ENCODE peak calls at places on chromosomes 2 and 18, in seven cellular contexts. F is AG08395; L is HuH-7.5; U is stimulated activated naive B cell treated with anti-CD40 and anti-IgM and Interleukin-4, amounts not matched to agents 10 μg/mL and 1 μg/mL and 100 μg/mL, for 72 hours; D is GM12865; W is stimulated activated CD8-positive, alpha-beta memory T cell treated with anti-CD3 and anti-CD28 coated beads, Interleukin-15, amount 100 ng/mL, for 24 hours; V is SK-N-SH. T is an unnamed sample.

GRCh38 chr2:8627692-8628085 is 54.2 kb upstream of the ID2 start:
- DNase-seq in F (no peak), L (peak), U (no peak), D (no peak), W (no peak), V (no peak), T (no peak)

GRCh38 chr2:240167588-240167880 is 27.1 kb upstream of the OTOS start:
- DNase-seq in F (no peak), L (no peak), U (no peak), D (no peak), W (no peak), V (no peak), T (no peak)

GRCh38 chr2:236404346-236404745 is 140.1 kb upstream of the ASB18 start:
- DNase-seq in F (no peak), L (no peak), U (no peak), D (no peak), W (no peak), V (no peak), T (no peak)

GRCh38 chr18:49017813-49018552 is 67.2 kb upstream of the SMAD7 start:
- DNase-seq in F (no peak), L (no peak), U (no peak), D (no peak), W (no peak), V (peak), T (no peak)

GRCh38 chr2:130823886-130824491 is 12.7 kb upstream of the ARHGEF4 start:
- DNase-seq in F (no peak), L (no peak), U (peak), D (peak), W (no peak), V (no peak), T (no peak)

GRCh38 chr18:9734189-9734588 is 26.1 kb downstream of the RAB31 start:
- DNase-seq in F (no peak), L (no peak), U (no peak), D (no peak), W (no peak), V (no peak), T (no peak)

GRCh38 chr2:122055541-122055940 is 300.1 kb downstream of the TSN start:
- DNase-seq in F (no peak), L (no peak), U (no peak), D (no peak), W (no peak), V (peak), T (no peak)

GRCh38 chr2:63590621-63591408 is 2.1 kb downstream of the MDH1 start:
- DNase-seq in F (no peak), L (no peak), U (no peak), D (peak), W (no peak), V (no peak), T (no peak)

GRCh38 chr2:68734176-68734575 is 435 bp upstream of the ARHGAP25 start:
- DNase-seq in F (no peak), L (no peak), U (no peak), D (no peak), W (no peak), V (no peak), T (no peak)

GRCh38 chr2:898319-898718 is 52.3 kb upstream of the SNTG2 start:
- DNase-seq in F (no peak), L (peak), U (no peak), D (peak), W (no peak), V (peak), T (no peak)

GRCh38 chr2:111122631-111123421 is 2.1 kb downstream of the BCL2L11 start:
- DNase-seq in F (peak), L (peak), U (peak), D (peak), W (no peak), V (peak), T (no peak)

GRCh38 chr2:44938287-44939073 is 3.0 kb upstream of the SIX3 start:
- DNase-seq in F (no peak), L (no peak), U (no peak), D (no peak), W (no peak), V (peak), T (no peak)

GRCh38 chr2:220580113-220580512 is 952.7 kb downstream of the SLC4A3 start:
- DNase-seq in F (no peak), L (no peak), U (no peak), D (no peak), W (no peak), V (no peak), T (no peak)

GRCh38 chr2:101873543-101873942 is 118.2 kb upstream of the IL1R2 start:
- DNase-seq in F (no peak), L (peak), U (no peak), D (peak), W (no peak), V (peak), T (no peak)

GRCh38 chr2:20107776-20108175 is 56.3 kb upstream of the LAPTM4A start:
- DNase-seq in F (no peak), L (no peak), U (no peak), D (no peak), W (no peak), V (no peak), T (no peak)

GRCh38 chr18:36786686-36787085 is 42.1 kb downstream of the TPGS2 start:
- DNase-seq in F (peak), L (peak), U (no peak), D (no peak), W (no peak), V (no peak), T (peak)

GRCh38 chr2:42725657-42726056 is 38.3 kb downstream of the OXER1 start:
- DNase-seq in F (no peak), L (no peak), U (no peak), D (no peak), W (no peak), V (no peak), T (no peak)

GRCh38 chr2:17719562-17720371 is 33.8 kb downstream of the SMC6 start:
- DNase-seq in F (peak), L (peak), U (no peak), D (peak), W (no peak), V (peak), T (no peak)

GRCh38 chr2:74052732-74053712 is 68.3 kb downstream of the TET3 start:
- DNase-seq in F (no peak), L (no peak), U (no peak), D (peak), W (no peak), V (no peak), T (no peak)

GRCh38 chr2:209368924-209369323 is 54.9 kb upstream of the MAP2 start:
- DNase-seq in F (peak), L (no peak), U (no peak), D (no peak), W (no peak), V (no peak), T (peak)

GRCh38 chr2:209637293-209637692 is 134.3 kb upstream of the UNC80 start:
- DNase-seq in F (no peak), L (no peak), U (no peak), D (no peak), W (no peak), V (no peak), T (no peak)

GRCh38 chr2:54602736-54603322 is 120.6 kb upstream of the EML6 start:
- DNase-seq in F (no peak), L (no peak), U (no peak), D (no peak), W (no peak), V (no peak), T (no peak)

GRCh38 chr2:15890936-15891905 is 49.1 kb upstream of the MYCN start:
- DNase-seq in F (no peak), L (no peak), U (no peak), D (peak), W (no peak), V (peak), T (no peak)

GRCh38 chr18:52694804-52695203 is 354.8 kb downstream of the DCC start:
- DNase-seq in F (peak), L (no peak), U (no peak), D (peak), W (no peak), V (peak), T (no peak)